ENCODE peak calls at places on chromosomes 1 and 21, in seven cellular contexts. One of them, this sample, is unnamed.

GRCh38 chr1:155253797-155254196 is 1.5 kb downstream of the ENTREP3 start:
- DNase-seq in PC-9: no peak
- DNase-seq in endodermal cell: no peak
- DNase-seq in stomach: no peak
- DNase-seq in cardiac fibroblast: no peak
- DNase-seq in choroid plexus epithelial cell: no peak
- DNase-seq in BE2C: no peak
- DNase-seq in this sample: no peak

GRCh38 chr1:62774971-62775578 is 8.9 kb upstream of the ATG4C start:
- DNase-seq in cardiac fibroblast: no peak
- DNase-seq in stomach: no peak
- DNase-seq in PC-9: no peak
- DNase-seq in BE2C: no peak
- DNase-seq in endodermal cell: no peak
- DNase-seq in choroid plexus epithelial cell: no peak
- DNase-seq in this sample: no peak

GRCh38 chr1:67713071-67713806 is 28.2 kb downstream of the GADD45A start:
- DNase-seq in BE2C: peak
- DNase-seq in endodermal cell: no peak
- DNase-seq in choroid plexus epithelial cell: peak
- DNase-seq in cardiac fibroblast: peak
- DNase-seq in PC-9: peak
- DNase-seq in stomach: peak
- DNase-seq in this sample: peak

GRCh38 chr1:214107322-214108096 is 119.7 kb downstream of the PROX1 start:
- DNase-seq in endodermal cell: no peak
- DNase-seq in BE2C: no peak
- DNase-seq in PC-9: no peak
- DNase-seq in choroid plexus epithelial cell: peak
- DNase-seq in cardiac fibroblast: peak
- DNase-seq in stomach: peak
- DNase-seq in this sample: no peak

GRCh38 chr1:47755368-47755990 is 241.7 kb downstream of the TRABD2B start:
- DNase-seq in endodermal cell: peak
- DNase-seq in PC-9: peak
- DNase-seq in stomach: peak
- DNase-seq in BE2C: peak
- DNase-seq in choroid plexus epithelial cell: no peak
- DNase-seq in cardiac fibroblast: no peak
- DNase-seq in this sample: no peak

GRCh38 chr1:154747841-154748766 is 122.0 kb downstream of the KCNN3 start:
- DNase-seq in endodermal cell: peak
- DNase-seq in BE2C: peak
- DNase-seq in PC-9: no peak
- DNase-seq in stomach: no peak
- DNase-seq in cardiac fibroblast: no peak
- DNase-seq in choroid plexus epithelial cell: peak
- DNase-seq in this sample: no peak

GRCh38 chr1:67802565-67802964 is 30.7 kb downstream of the GNG12 start:
- DNase-seq in PC-9: no peak
- DNase-seq in endodermal cell: no peak
- DNase-seq in cardiac fibroblast: no peak
- DNase-seq in stomach: no peak
- DNase-seq in choroid plexus epithelial cell: no peak
- DNase-seq in BE2C: no peak
- DNase-seq in this sample: no peak

GRCh38 chr1:75092141-75092540 is 42.0 kb upstream of the LHX8 start:
- DNase-seq in BE2C: no peak
- DNase-seq in stomach: no peak
- DNase-seq in PC-9: no peak
- DNase-seq in endodermal cell: peak
- DNase-seq in choroid plexus epithelial cell: no peak
- DNase-seq in cardiac fibroblast: no peak
- DNase-seq in this sample: no peak

GRCh38 chr1:158013840-158014520 is 20.5 kb downstream of the KIRREL1 start:
- DNase-seq in stomach: no peak
- DNase-seq in endodermal cell: no peak
- DNase-seq in PC-9: no peak
- DNase-seq in choroid plexus epithelial cell: peak
- DNase-seq in BE2C: no peak
- DNase-seq in cardiac fibroblast: peak
- DNase-seq in this sample: no peak

GRCh38 chr1:97004743-97005142 is 283.2 kb downstream of the PTBP2 start:
- DNase-seq in endodermal cell: no peak
- DNase-seq in PC-9: no peak
- DNase-seq in BE2C: no peak
- DNase-seq in cardiac fibroblast: no peak
- DNase-seq in choroid plexus epithelial cell: no peak
- DNase-seq in stomach: no peak
- DNase-seq in this sample: no peak

GRCh38 chr21:15688016-15688415 is 41.8 kb upstream of the USP25 start:
- DNase-seq in stomach: no peak
- DNase-seq in PC-9: no peak
- DNase-seq in endodermal cell: no peak
- DNase-seq in BE2C: no peak
- DNase-seq in choroid plexus epithelial cell: peak
- DNase-seq in cardiac fibroblast: no peak
- DNase-seq in this sample: no peak

GRCh38 chr1:44693159-44693558 is 18.6 kb downstream of the ARMH1 start:
- DNase-seq in endodermal cell: no peak
- DNase-seq in BE2C: no peak
- DNase-seq in PC-9: no peak
- DNase-seq in stomach: no peak
- DNase-seq in cardiac fibroblast: no peak
- DNase-seq in choroid plexus epithelial cell: no peak
- DNase-seq in this sample: no peak

GRCh38 chr1:218817747-218818146 is 355.9 kb upstream of the LYPLAL1 start:
- DNase-seq in endodermal cell: no peak
- DNase-seq in PC-9: no peak
- DNase-seq in choroid plexus epithelial cell: peak
- DNase-seq in cardiac fibroblast: peak
- DNase-seq in BE2C: no peak
- DNase-seq in stomach: no peak
- DNase-seq in this sample: no peak

GRCh38 chr1:225612265-225612664 is 40.7 kb downstream of the ENAH start:
- DNase-seq in cardiac fibroblast: peak
- DNase-seq in PC-9: peak
- DNase-seq in choroid plexus epithelial cell: peak
- DNase-seq in BE2C: no peak
- DNase-seq in stomach: no peak
- DNase-seq in endodermal cell: no peak
- DNase-seq in this sample: no peak

GRCh38 chr21:44616591-44616926 is 4.7 kb downstream of the KRTAP10-8 start:
- DNase-seq in BE2C: no peak
- DNase-seq in PC-9: no peak
- DNase-seq in endodermal cell: no peak
- DNase-seq in stomach: no peak
- DNase-seq in cardiac fibroblast: no peak
- DNase-seq in choroid plexus epithelial cell: no peak
- DNase-seq in this sample: no peak

GRCh38 chr21:44618909-44619308 is 7.0 kb downstream of the KRTAP10-8 start:
- DNase-seq in endodermal cell: no peak
- DNase-seq in choroid plexus epithelial cell: no peak
- DNase-seq in BE2C: no peak
- DNase-seq in cardiac fibroblast: no peak
- DNase-seq in PC-9: no peak
- DNase-seq in stomach: no peak
- DNase-seq in this sample: no peak

GRCh38 chr21:44617071-44617501 is 5.2 kb downstream of the KRTAP10-8 start:
- DNase-seq in cardiac fibroblast: no peak
- DNase-seq in BE2C: no peak
- DNase-seq in endodermal cell: peak
- DNase-seq in stomach: no peak
- DNase-seq in choroid plexus epithelial cell: no peak
- DNase-seq in PC-9: no peak
- DNase-seq in this sample: no peak

GRCh38 chr21:44619886-44620285 is 7.0 kb upstream of the KRTAP10-9 start:
- DNase-seq in PC-9: no peak
- DNase-seq in choroid plexus epithelial cell: no peak
- DNase-seq in stomach: no peak
- DNase-seq in cardiac fibroblast: no peak
- DNase-seq in endodermal cell: no peak
- DNase-seq in BE2C: no peak
- DNase-seq in this sample: no peak

GRCh38 chr21:44618504-44618903 is 6.6 kb downstream of the KRTAP10-8 start:
- DNase-seq in BE2C: no peak
- DNase-seq in endodermal cell: peak
- DNase-seq in stomach: no peak
- DNase-seq in PC-9: no peak
- DNase-seq in cardiac fibroblast: peak
- DNase-seq in choroid plexus epithelial cell: peak
- DNase-seq in this sample: no peak
- H3K4me3 ChIP-seq in BE2C: no peak
- H3K4me3 ChIP-seq in endodermal cell: no peak
- H3K4me3 ChIP-seq in stomach: no peak
- H3K4me3 ChIP-seq in PC-9: no peak
- H3K4me3 ChIP-seq in cardiac fibroblast: no peak
- H3K4me3 ChIP-seq in choroid plexus epithelial cell: no peak
- H3K4me3 ChIP-seq in this sample: no peak

GRCh38 chr1:19892129-19892528 is 9.9 kb downstream of the OTUD3 start:
- DNase-seq in stomach: no peak
- DNase-seq in cardiac fibroblast: no peak
- DNase-seq in endodermal cell: no peak
- DNase-seq in choroid plexus epithelial cell: no peak
- DNase-seq in BE2C: no peak
- DNase-seq in PC-9: no peak
- DNase-seq in this sample: no peak
- H3K4me3 ChIP-seq in stomach: no peak
- H3K4me3 ChIP-seq in cardiac fibroblast: no peak
- H3K4me3 ChIP-seq in endodermal cell: no peak
- H3K4me3 ChIP-seq in choroid plexus epithelial cell: no peak
- H3K4me3 ChIP-seq in BE2C: no peak
- H3K4me3 ChIP-seq in PC-9: no peak
- H3K4me3 ChIP-seq in this sample: no peak

DNA sequence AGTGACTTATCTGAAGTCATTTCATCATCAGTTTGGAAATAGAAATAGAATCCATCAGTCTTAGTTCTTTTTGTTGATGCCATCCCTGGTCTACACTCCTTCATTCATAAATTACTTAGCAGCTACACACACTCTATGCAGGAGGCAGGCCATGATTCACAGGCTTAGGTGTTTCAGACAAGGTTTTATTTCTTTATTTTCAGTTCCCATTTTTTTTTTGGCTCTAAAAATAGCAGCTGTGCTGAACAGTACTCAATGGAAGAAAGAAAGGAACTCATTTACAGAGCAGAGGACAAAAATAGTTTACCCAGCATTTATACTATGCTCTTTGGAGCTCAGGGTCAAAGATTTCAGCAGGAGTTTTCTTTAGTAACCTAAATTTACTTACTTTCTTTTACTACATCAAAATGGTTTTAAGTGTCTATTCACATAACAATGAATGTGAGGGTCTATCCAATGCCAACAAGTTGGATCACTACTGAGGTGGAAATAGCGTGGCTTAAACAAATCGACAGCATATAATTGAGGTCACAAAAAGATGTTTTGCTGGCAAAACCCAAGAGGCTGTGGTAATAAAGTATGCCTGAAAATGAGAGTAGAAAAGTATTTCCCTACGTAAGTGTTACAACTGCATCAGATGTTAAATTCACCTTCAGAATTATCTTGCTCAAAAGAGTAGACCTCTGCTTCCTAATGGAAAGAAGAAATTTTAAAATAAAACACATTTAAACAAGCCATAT is 7.7 kb downstream of the KRTAP19-8 start:
- DNase-seq in stomach: no peak
- DNase-seq in endodermal cell: no peak
- DNase-seq in PC-9: no peak
- DNase-seq in cardiac fibroblast: no peak
- DNase-seq in BE2C: no peak
- DNase-seq in choroid plexus epithelial cell: no peak
- DNase-seq in this sample: no peak
- H3K4me3 ChIP-seq in stomach: no peak
- H3K4me3 ChIP-seq in endodermal cell: no peak
- H3K4me3 ChIP-seq in PC-9: no peak
- H3K4me3 ChIP-seq in cardiac fibroblast: no peak
- H3K4me3 ChIP-seq in BE2C: no peak
- H3K4me3 ChIP-seq in choroid plexus epithelial cell: no peak
- H3K4me3 ChIP-seq in this sample: no peak

GRCh38 chr1:8020032-8020431 is 6.1 kb downstream of the ERRFI1 start:
- DNase-seq in endodermal cell: no peak
- DNase-seq in cardiac fibroblast: peak
- DNase-seq in PC-9: peak
- DNase-seq in choroid plexus epithelial cell: peak
- DNase-seq in stomach: no peak
- DNase-seq in BE2C: no peak
- DNase-seq in this sample: no peak
- H3K4me3 ChIP-seq in endodermal cell: peak
- H3K4me3 ChIP-seq in cardiac fibroblast: no peak
- H3K4me3 ChIP-seq in PC-9: peak
- H3K4me3 ChIP-seq in choroid plexus epithelial cell: peak
- H3K4me3 ChIP-seq in stomach: no peak
- H3K4me3 ChIP-seq in BE2C: no peak
- H3K4me3 ChIP-seq in this sample: no peak

DNA sequence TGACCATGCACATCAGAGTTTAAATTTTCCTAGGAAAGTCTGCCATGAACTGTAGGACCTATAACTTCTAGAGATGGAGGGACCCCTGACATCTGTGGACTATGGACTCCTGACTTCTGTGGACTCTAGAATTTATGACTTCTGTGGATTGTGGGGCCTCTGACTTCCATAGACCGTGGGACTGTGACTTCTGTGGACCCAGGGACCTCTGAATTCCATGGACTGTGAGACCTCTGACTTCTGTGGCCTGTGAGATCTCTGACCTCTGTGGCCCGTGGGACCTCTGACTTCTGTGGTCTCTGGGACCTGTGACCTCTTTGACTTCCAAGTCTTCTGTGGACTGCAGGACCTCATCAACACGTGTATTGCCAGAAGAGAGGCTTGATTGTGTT is 36.7 kb downstream of the PEX14 start:
- DNase-seq in cardiac fibroblast: no peak
- DNase-seq in PC-9: no peak
- DNase-seq in endodermal cell: peak
- DNase-seq in choroid plexus epithelial cell: no peak
- DNase-seq in stomach: no peak
- DNase-seq in BE2C: no peak
- DNase-seq in this sample: no peak
- H3K4me3 ChIP-seq in cardiac fibroblast: no peak
- H3K4me3 ChIP-seq in PC-9: no peak
- H3K4me3 ChIP-seq in endodermal cell: no peak
- H3K4me3 ChIP-seq in choroid plexus epithelial cell: no peak
- H3K4me3 ChIP-seq in stomach: no peak
- H3K4me3 ChIP-seq in BE2C: no peak
- H3K4me3 ChIP-seq in this sample: no peak

GRCh38 chr1:183678819-183679218 is 25.7 kb upstream of the APOBEC4 start:
- DNase-seq in choroid plexus epithelial cell: no peak
- DNase-seq in cardiac fibroblast: no peak
- DNase-seq in stomach: no peak
- DNase-seq in BE2C: no peak
- DNase-seq in endodermal cell: no peak
- DNase-seq in PC-9: no peak
- DNase-seq in this sample: no peak
- H3K4me3 ChIP-seq in choroid plexus epithelial cell: no peak
- H3K4me3 ChIP-seq in cardiac fibroblast: no peak
- H3K4me3 ChIP-seq in stomach: no peak
- H3K4me3 ChIP-seq in BE2C: no peak
- H3K4me3 ChIP-seq in endodermal cell: no peak
- H3K4me3 ChIP-seq in PC-9: no peak
- H3K4me3 ChIP-seq in this sample: no peak

GRCh38 chr1:235368428-235368827 is 1.2 kb downstream of the TBCE start:
- DNase-seq in cardiac fibroblast: no peak
- DNase-seq in stomach: no peak
- DNase-seq in choroid plexus epithelial cell: no peak
- DNase-seq in PC-9: no peak
- DNase-seq in endodermal cell: no peak
- DNase-seq in BE2C: no peak
- DNase-seq in this sample: no peak
- H3K4me3 ChIP-seq in cardiac fibroblast: peak
- H3K4me3 ChIP-seq in stomach: peak
- H3K4me3 ChIP-seq in choroid plexus epithelial cell: peak
- H3K4me3 ChIP-seq in PC-9: peak
- H3K4me3 ChIP-seq in endodermal cell: peak
- H3K4me3 ChIP-seq in BE2C: peak
- H3K4me3 ChIP-seq in this sample: peak

GRCh38 chr1:1539310-1540014 is 962 bp downstream of the TMEM240 start:
- DNase-seq in choroid plexus epithelial cell: peak
- DNase-seq in cardiac fibroblast: peak
- DNase-seq in stomach: no peak
- DNase-seq in PC-9: no peak
- DNase-seq in endodermal cell: peak
- DNase-seq in BE2C: no peak
- DNase-seq in this sample: no peak
- H3K4me3 ChIP-seq in choroid plexus epithelial cell: peak
- H3K4me3 ChIP-seq in cardiac fibroblast: peak
- H3K4me3 ChIP-seq in stomach: peak
- H3K4me3 ChIP-seq in PC-9: no peak
- H3K4me3 ChIP-seq in endodermal cell: peak
- H3K4me3 ChIP-seq in BE2C: peak
- H3K4me3 ChIP-seq in this sample: peak